ENCODE peak calls at places on chromosomes 3 and 15, in seven cellular contexts. L is SK-N-DZ; T is naive thymus-derived CD8-positive, alpha-beta T cell; B is stimulated activated CD8-positive, alpha-beta memory T cell treated with anti-CD3 and anti-CD28 coated beads, Interleukin-4, amount 100 ng/mL, for 24 hours; C is lung; M is hepatic stellate cell; X is heart left ventricle. K is an unnamed sample.

GRCh38 chr3:5021571-5022092 is 42.4 kb downstream of the BHLHE40 start:
- DNase-seq in B (no peak), C (no peak), L (no peak), X (no peak), M (peak), T (no peak), K (no peak)

GRCh38 chr3:50156991-50157493 is 1.9 kb downstream of the SEMA3F start:
- DNase-seq in X (no peak), B (no peak), M (no peak), T (no peak), L (peak), C (no peak), K (no peak)

GRCh38 chr15:56754993-56755392 is 21.7 kb upstream of the ZNF280D start:
- DNase-seq in T (no peak), C (no peak), M (no peak), B (no peak), X (no peak), L (no peak), K (no peak)

GRCh38 chr3:24373198-24373959 is 121.3 kb downstream of the THRB start:
- DNase-seq in C (peak), B (no peak), T (no peak), M (no peak), X (peak), L (no peak), K (peak)

GRCh38 chr3:29936054-29936453 is 655.2 kb downstream of the RBMS3 start:
- DNase-seq in M (no peak), B (no peak), L (no peak), T (no peak), C (no peak), X (no peak), K (no peak)

GRCh38 chr3:119314821-119315220 is 20.6 kb downstream of the ARHGAP31 start:
- DNase-seq in M (no peak), C (no peak), X (no peak), L (no peak), T (no peak), B (no peak), K (no peak)

GRCh38 chr3:129481783-129482332 is 41.8 kb downstream of the IFT122 start:
- DNase-seq in B (no peak), T (peak), L (peak), M (peak), C (peak), X (peak), K (peak)

GRCh38 chr3:7275396-7275795 is 414.5 kb downstream of the GRM7 start:
- DNase-seq in C (no peak), L (no peak), X (no peak), B (no peak), T (no peak), M (no peak), K (no peak)

GRCh38 chr15:90268415-90268814 is 2.9 kb downstream of the NGRN start:
- DNase-seq in C (no peak), B (no peak), T (no peak), M (no peak), L (no peak), X (no peak), K (no peak)

GRCh38 chr15:94269954-94270353 is 38.6 kb downstream of the MCTP2 start:
- DNase-seq in X (no peak), M (no peak), C (no peak), B (no peak), L (no peak), T (no peak), K (no peak)

GRCh38 chr3:126371096-126371705 is 14.0 kb upstream of the KLF15 start:
- DNase-seq in L (no peak), X (no peak), M (no peak), T (no peak), B (no peak), C (no peak), K (no peak)

GRCh38 chr3:48268936-48269551 is 28.1 kb downstream of the ZNF589 start:
- DNase-seq in M (no peak), L (no peak), B (peak), X (no peak), T (peak), C (no peak), K (no peak)

GRCh38 chr3:17753271-17753992 is 11.0 kb upstream of the TBC1D5 start:
- DNase-seq in B (no peak), C (no peak), X (no peak), T (no peak), L (no peak), M (no peak), K (no peak)

GRCh38 chr3:183114779-183115178 is 15.5 kb upstream of the MCCC1 start:
- DNase-seq in T (no peak), L (peak), B (no peak), C (no peak), X (no peak), M (no peak), K (no peak)

GRCh38 chr3:124587053-124587408 is 143.2 kb upstream of the UMPS start:
- DNase-seq in M (no peak), L (no peak), C (peak), T (no peak), B (no peak), X (no peak), K (no peak)

GRCh38 chr3:10551821-10552630 is 46.6 kb upstream of the ATP2B2 start:
- DNase-seq in T (peak), C (peak), B (peak), L (no peak), X (peak), M (no peak), K (peak)

GRCh38 chr3:150237490-150237889 is 170.6 kb upstream of the TSC22D2 start:
- DNase-seq in T (no peak), B (no peak), X (no peak), L (no peak), C (no peak), M (no peak), K (no peak)

GRCh38 chr3:190077646-190078045 is 43.1 kb downstream of the P3H2 start:
- DNase-seq in B (no peak), L (no peak), X (no peak), M (no peak), T (no peak), C (no peak), K (no peak)

GRCh38 chr3:114622001-114622400 is 328.2 kb downstream of the TIGIT start:
- DNase-seq in B (no peak), C (no peak), L (no peak), X (no peak), M (no peak), T (no peak), K (no peak)

GRCh38 chr3:18807593-18807992 is 340.7 kb upstream of the KCNH8 start:
- DNase-seq in C (no peak), T (no peak), B (no peak), M (no peak), L (no peak), X (no peak), K (no peak)

GRCh38 chr15:45943255-45943654 is 308.4 kb downstream of the SQOR start:
- DNase-seq in B (no peak), T (no peak), C (no peak), X (no peak), M (no peak), L (no peak), K (no peak)

GRCh38 chr3:127518456-127519081 is 72.0 kb downstream of the TPRA1 start:
- DNase-seq in M (no peak), C (no peak), L (no peak), T (no peak), B (no peak), X (no peak), K (no peak)

GRCh38 chr3:172752651-172753050 is 2.1 kb downstream of the ECT2 start:
- DNase-seq in C (no peak), L (no peak), B (no peak), X (no peak), M (no peak), T (no peak), K (no peak)

GRCh38 chr15:36755341-36755740 is 175.9 kb downstream of the CDIN1 start:
- DNase-seq in T (no peak), B (no peak), C (no peak), L (no peak), X (no peak), M (no peak), K (no peak)

GRCh38 chr3:4271834-4272233 is 31.3 kb upstream of the SETMAR start:
- DNase-seq in M (peak), L (peak), T (no peak), C (no peak), X (no peak), B (no peak), K (no peak)

GRCh38 chr15:101003706-101004105 is 84.5 kb downstream of the LRRK1 start:
- DNase-seq in L (no peak), M (no peak), B (no peak), C (no peak), T (no peak), X (peak), K (no peak)

GRCh38 chr15:33908396-33908795 is 59.9 kb upstream of the CHRM5 start:
- DNase-seq in X (no peak), C (no peak), M (peak), L (no peak), T (no peak), B (no peak), K (no peak)

GRCh38 chr3:197083486-197083885 is 53.9 kb upstream of the MELTF start:
- DNase-seq in B (peak), X (no peak), C (no peak), T (no peak), L (no peak), M (peak), K (no peak)

GRCh38 chr3:111237906-111238305 is 166.3 kb downstream of the NECTIN3 start:
- DNase-seq in M (no peak), L (no peak), B (no peak), T (no peak), X (no peak), C (no peak), K (no peak)

GRCh38 chr15:71508081-71508682 is 302.2 kb upstream of the NR2E3 start:
- DNase-seq in L (no peak), B (no peak), X (no peak), M (no peak), C (no peak), T (no peak), K (no peak)

GRCh38 chr3:40178012-40178594 is 131.4 kb upstream of the EIF1B start:
- DNase-seq in L (no peak), B (no peak), T (no peak), C (no peak), X (no peak), M (no peak), K (no peak)

GRCh38 chr3:128278761-128279593 is 125.7 kb downstream of the EEFSEC start:
- DNase-seq in M (peak), B (no peak), T (no peak), C (peak), X (peak), L (peak), K (no peak)

GRCh38 chr3:112889357-112889756 is 42.7 kb upstream of the CD200R1L start:
- DNase-seq in B (no peak), X (no peak), C (no peak), L (no peak), T (no peak), M (no peak), K (no peak)

GRCh38 chr3:195401959-195402358 is 40.9 kb downstream of the ACAP2 start:
- DNase-seq in L (peak), B (no peak), M (no peak), T (no peak), X (no peak), C (no peak), K (no peak)

GRCh38 chr3:135516143-135516542 is 449.4 kb upstream of the PPP2R3A start:
- DNase-seq in L (no peak), C (no peak), X (no peak), B (no peak), T (no peak), M (peak), K (no peak)

GRCh38 chr15:78907577-78907976 is 34.9 kb downstream of the MORF4L1 start:
- DNase-seq in M (no peak), L (peak), B (no peak), X (no peak), T (no peak), C (no peak), K (no peak)